ENCODE peak calls at places on chromosome 15, in four cellular contexts. V is A172, I is amniotic epithelial cell, J is 8988T. W is an unnamed sample.

GRCh38 chr15:48858401-48858800 is 19.5 kb upstream of the EID1 start:
- DNase-seq in J (no peak), V (peak), I (peak), W (no peak)

GRCh38 chr15:65008989-65009388 is 19.3 kb upstream of the SPG21 start:
- DNase-seq in J (no peak), I (peak), V (no peak), W (no peak)

GRCh38 chr15:68599560-68600071 is 20.8 kb downstream of the CORO2B start:
- DNase-seq in V (peak), J (no peak), I (peak), W (no peak)

GRCh38 chr15:60392601-60392985 is 5.2 kb downstream of the ANXA2 start:
- DNase-seq in I (peak), V (peak), J (no peak), W (no peak)

GRCh38 chr15:90583471-90584252 is 53.9 kb downstream of the CRTC3 start:
- DNase-seq in I (no peak), J (no peak), V (no peak), W (no peak)

GRCh38 chr15:74400313-74400850 is 32.9 kb upstream of the CYP11A1 start:
- DNase-seq in J (no peak), I (peak), V (no peak), W (no peak)

GRCh38 chr15:74449643-74450205 is 11.2 kb downstream of the UBL7 start:
- DNase-seq in I (no peak), J (no peak), V (no peak), W (no peak)

GRCh38 chr15:67801926-67802914 is 23.1 kb upstream of the SKOR1 start:
- DNase-seq in J (no peak), I (no peak), V (no peak), W (no peak)

GRCh38 chr15:56361978-56362377 is 3.2 kb upstream of the TEX9 start:
- DNase-seq in V (no peak), J (no peak), I (no peak), W (no peak)

GRCh38 chr15:40097968-40098476 is 10.7 kb downstream of the BMF start:
- DNase-seq in J (no peak), V (no peak), I (no peak), W (no peak)

GRCh38 chr15:40149339-40149738 is 11.5 kb upstream of the BUB1B start:
- DNase-seq in I (no peak), J (no peak), V (no peak), W (no peak)

GRCh38 chr15:57506422-57506821 is 85.3 kb upstream of the MYZAP start:
- DNase-seq in V (no peak), J (peak), I (no peak), W (no peak)

GRCh38 chr15:80502782-80503181 is 98.6 kb downstream of the ARNT2 start:
- DNase-seq in I (no peak), J (no peak), V (no peak), W (no peak)

GRCh38 chr15:63054985-63055384 is 12.4 kb downstream of the TPM1 start:
- DNase-seq in I (peak), J (no peak), V (peak), W (no peak)

GRCh38 chr15:89400121-89400996 is 65.7 kb upstream of the POLG start:
- DNase-seq in J (no peak), V (no peak), I (no peak), W (no peak)

GRCh38 chr15:69590201-69590600 is 137.6 kb downstream of the RPLP1 start:
- DNase-seq in I (no peak), J (no peak), V (no peak), W (no peak)

GRCh38 chr15:60208708-60209107 is 189.1 kb downstream of the ANXA2 start:
- DNase-seq in V (no peak), J (no peak), I (no peak), W (no peak)

GRCh38 chr15:67941643-67942315 is 101.9 kb upstream of the RNU6-1 start:
- DNase-seq in I (peak), J (no peak), V (peak), W (no peak)

GRCh38 chr15:53910852-53911251 is 67.4 kb upstream of the UNC13C start:
- DNase-seq in I (no peak), J (no peak), V (no peak), W (no peak)